ENCODE peak calls at places on chromosomes 2 and 18, in four cellular contexts. U, D, V and A are unnamed samples.

GRCh38 chr2:214322662-214323061 is 88.2 kb upstream of the VWC2L start:
- DNase-seq in U (no peak), V (no peak), D (no peak), A (no peak)

GRCh38 chr2:115542331-115542730 is 1099.9 kb downstream of the DPP10 start:
- DNase-seq in U (no peak), D (no peak), V (no peak), A (no peak)

GRCh38 chr2:47676236-47676635 is 106.7 kb upstream of the MSH6 start:
- DNase-seq in D (no peak), V (no peak), U (no peak), A (no peak)

GRCh38 chr2:240620149-240620731 is 5.0 kb upstream of the GPR35 start:
- DNase-seq in V (no peak), D (peak), U (no peak), A (no peak)

GRCh38 chr2:223865907-223866508 is 28.6 kb upstream of the AP1S3 start:
- DNase-seq in V (no peak), U (peak), D (no peak), A (no peak)

GRCh38 chr2:72077702-72078169 is 69.9 kb downstream of the CYP26B1 start:
- DNase-seq in V (no peak), U (no peak), D (no peak), A (no peak)

GRCh38 chr2:124476291-124476690 is 451.2 kb downstream of the CNTNAP5 start:
- DNase-seq in U (no peak), V (no peak), D (no peak), A (no peak)

GRCh38 chr2:154699560-154699901 is 1.0 kb downstream of the KCNJ3 start:
- DNase-seq in D (no peak), U (no peak), V (no peak), A (no peak)

GRCh38 chr2:217066510-217067270 is 206.8 kb upstream of the TNP1 start:
- DNase-seq in U (no peak), D (no peak), V (no peak), A (no peak)

GRCh38 chr18:58045265-58046086 is 1.4 kb downstream of the NEDD4L start:
- DNase-seq in D (peak), V (peak), U (no peak), A (peak)

GRCh38 chr18:72867721-72868665 is at the start of gene NETO1:
- DNase-seq in D (peak), U (no peak), V (no peak), A (no peak)

GRCh38 chr18:56386856-56387255 is 251.5 kb downstream of the TXNL1 start:
- DNase-seq in V (no peak), D (no peak), U (no peak), A (no peak)

GRCh38 chr2:95392320-95392719 is 10.2 kb upstream of the FAHD2A start:
- DNase-seq in V (no peak), U (no peak), D (no peak), A (no peak)

GRCh38 chr18:62741118-62741566 is 25.8 kb downstream of the PHLPP1 start:
- DNase-seq in D (peak), U (no peak), V (no peak), A (no peak)

GRCh38 chr2:204984421-204984925 is 439.2 kb downstream of the PARD3B start:
- DNase-seq in D (no peak), V (no peak), U (no peak), A (no peak)

GRCh38 chr2:172931923-172932520 is 143.6 kb upstream of the MAP3K20 start:
- DNase-seq in D (peak), V (peak), U (peak), A (no peak)

GRCh38 chr2:174121178-174121577 is 127.2 kb downstream of the OLA1 start:
- DNase-seq in U (no peak), D (no peak), V (no peak), A (no peak)

GRCh38 chr18:75211002-75211621 is 515 bp downstream of the TSHZ1 start:
- DNase-seq in D (peak), V (no peak), U (no peak), A (no peak)

GRCh38 chr2:36729067-36729466 is 32.6 kb downstream of the VIT start:
- DNase-seq in D (no peak), U (no peak), V (no peak), A (no peak)